ENCODE peak calls at places on chromosome 1, in nine cellular contexts. S is stimulated activated CD8-positive, alpha-beta memory T cell treated with anti-CD3 and anti-CD28 coated beads, Interleukin-4, amount 100 ng/mL, for 1 hour; D is neural progenitor cell; W is PC-9; L is A549; G is mucosa of gallbladder; E is CD4-positive, alpha-beta T cell; A is sciatic nerve; J is left cardiac atrium. P is an unnamed sample.

GRCh38 chr1:178885869-178886268 is 15.0 kb upstream of the ANGPTL1 start:
- DNase-seq in E (no peak), S (no peak), A (no peak), W (no peak), J (no peak), D (no peak), G (no peak), L (no peak), P (no peak)

GRCh38 chr1:48221657-48222056 is 859 bp upstream of the SLC5A9 start:
- DNase-seq in W (no peak), S (no peak), G (no peak), L (no peak), D (no peak), A (no peak), E (no peak), J (no peak), P (no peak)

GRCh38 chr1:201603613-201604232 is 64.8 kb downstream of the NAV1 start:
- DNase-seq in A (no peak), D (no peak), J (no peak), W (no peak), E (no peak), G (no peak), S (no peak), L (peak; percentile 61), P (no peak)

GRCh38 chr1:8903908-8904650 is 25.6 kb upstream of the ENO1 start:
- DNase-seq in W (peak; percentile 91), S (no peak), G (peak; percentile 51), D (no peak), L (peak; percentile 90), J (peak; percentile 48), A (no peak), E (no peak), P (peak; percentile 90)

GRCh38 chr1:17829579-17829978 is 74.4 kb downstream of the ACTL8 start:
- DNase-seq in S (no peak), E (no peak), G (no peak), L (no peak), J (peak; percentile 64), A (peak; percentile 28), W (no peak), D (no peak), P (no peak)

GRCh38 chr1:67716800-67717199 is 31.8 kb downstream of the GADD45A start:
- DNase-seq in W (no peak), J (no peak), S (no peak), A (no peak), G (no peak), E (no peak), D (no peak), L (peak; percentile 17), P (peak; percentile 84)

GRCh38 chr1:9449106-9449627 is 90.1 kb upstream of the SLC25A33 start:
- DNase-seq in D (no peak), G (peak; percentile 40), W (no peak), E (no peak), S (no peak), L (no peak), A (no peak), J (no peak), P (peak; percentile 68)

GRCh38 chr1:153404768-153405167 is 11.6 kb upstream of the S100A7A start:
- DNase-seq in A (no peak), L (peak; percentile 47), W (peak; percentile 24), E (peak; percentile 35), S (no peak), G (peak; percentile 23), D (peak; percentile 24), J (peak; percentile 39), P (no peak)

GRCh38 chr1:43452789-43453441 is 816 bp downstream of the HYI start:
- DNase-seq in S (no peak), G (no peak), A (peak; percentile 67), L (peak; percentile 32), W (no peak), E (no peak), D (peak; percentile 51), J (no peak), P (peak; percentile 39)

GRCh38 chr1:52112489-52112888 is 29.4 kb upstream of the ZFYVE9 start:
- DNase-seq in D (no peak), J (no peak), G (no peak), L (no peak), E (no peak), S (no peak), A (no peak), W (no peak), P (no peak)

GRCh38 chr1:62212411-62212810 is 17.8 kb downstream of the L1TD1 start:
- DNase-seq in G (no peak), E (no peak), A (no peak), S (no peak), W (no peak), D (no peak), J (no peak), L (no peak), P (no peak)